ENCODE peak calls at places on chromosomes 2 and 18, in four cellular contexts. A, Q, X and M are unnamed samples.

GRCh38 chr2:121587131-121587530 is 56.5 kb downstream of the RNU4ATAC start:
- DNase-seq in X (no peak), Q (no peak), A (no peak), M (no peak)

GRCh38 chr2:24304098-24304497 is 56.2 kb downstream of the ITSN2 start:
- DNase-seq in Q (peak), A (peak), X (peak), M (peak)

GRCh38 chr2:149826471-149827125 is 239.0 kb upstream of the MMADHC start:
- DNase-seq in Q (no peak), A (peak), X (no peak), M (no peak)

GRCh38 chr2:236702693-236703092 is 133.1 kb downstream of the ACKR3 start:
- DNase-seq in Q (no peak), X (peak), A (no peak), M (no peak)

GRCh38 chr18:32777049-32777448 is 4.2 kb upstream of the KLHL14 start:
- DNase-seq in Q (peak), X (no peak), A (peak), M (no peak)

GRCh38 chr2:176545627-176546026 is 276.4 kb downstream of the MTX2 start:
- DNase-seq in Q (no peak), X (no peak), A (no peak), M (no peak)

GRCh38 chr18:32930695-32931301 is 158.0 kb upstream of the KLHL14 start:
- DNase-seq in X (no peak), A (peak), Q (peak), M (no peak)

GRCh38 chr2:42048318-42049251 is 764 bp downstream of the PKDCC start:
- DNase-seq in A (peak), X (no peak), Q (peak), M (no peak)

GRCh38 chr2:105294046-105294445 is 35.5 kb downstream of the TGFBRAP1 start:
- DNase-seq in X (no peak), A (no peak), Q (no peak), M (no peak)

GRCh38 chr2:8059255-8059654 is 622.6 kb upstream of the ID2 start:
- DNase-seq in A (no peak), X (no peak), Q (no peak), M (no peak)

GRCh38 chr2:71129114-71129890 is 727 bp downstream of the MCEE start:
- DNase-seq in X (no peak), Q (no peak), A (no peak), M (no peak)

GRCh38 chr2:167702227-167702626 is 545.2 kb downstream of the STK39 start:
- DNase-seq in Q (no peak), X (no peak), A (no peak), M (no peak)

GRCh38 chr2:197575987-197576386 is 60.1 kb downstream of the MOB4 start:
- DNase-seq in Q (no peak), X (no peak), A (peak), M (peak)

GRCh38 chr2:62347563-62348270 is 151.8 kb downstream of the B3GNT2 start:
- DNase-seq in Q (no peak), X (no peak), A (no peak), M (no peak)

GRCh38 chr2:233481368-233482142 is 85.0 kb downstream of the USP40 start:
- DNase-seq in Q (no peak), X (no peak), A (no peak), M (no peak)

GRCh38 chr2:49044680-49045079 is 109.6 kb downstream of the FSHR start:
- DNase-seq in A (no peak), Q (peak), X (no peak), M (no peak)

GRCh38 chr2:66134113-66134730 is 300.7 kb upstream of the MEIS1 start:
- DNase-seq in Q (no peak), A (no peak), X (no peak), M (no peak)

GRCh38 chr18:77403969-77404535 is 154.4 kb downstream of the GALR1 start:
- DNase-seq in Q (no peak), X (no peak), A (no peak), M (no peak)

GRCh38 chr18:77405096-77405495 is 155.4 kb downstream of the GALR1 start:
- DNase-seq in A (peak), Q (no peak), X (no peak), M (no peak)

GRCh38 chr18:77407733-77408132 is 158.1 kb downstream of the GALR1 start:
- DNase-seq in Q (no peak), A (no peak), X (no peak), M (no peak)
- H3K4me3 ChIP-seq in Q (no peak), A (no peak), X (no peak), M (no peak)

GRCh38 chr2:218010116-218010837 is 7.5 kb upstream of the TNS1 start:
- DNase-seq in X (peak), A (peak), Q (peak), M (no peak)

GRCh38 chr2:218008060-218009040 is 5.6 kb upstream of the TNS1 start:
- DNase-seq in A (peak), X (no peak), Q (no peak), M (no peak)

GRCh38 chr2:218011641-218012040 is 8.8 kb upstream of the TNS1 start:
- DNase-seq in A (no peak), Q (no peak), X (no peak), M (no peak)

GRCh38 chr2:218010838-218011616 is 8.2 kb upstream of the TNS1 start:
- DNase-seq in A (no peak), Q (no peak), X (no peak), M (no peak)

GRCh38 chr2:218009191-218010114 is 6.7 kb upstream of the TNS1 start:
- DNase-seq in A (no peak), X (no peak), Q (no peak), M (no peak)
- H3K4me3 ChIP-seq in A (peak), X (peak), Q (peak), M (peak)

GRCh38 chr18:44793685-44794084 is 113.0 kb downstream of the SETBP1 start:
- DNase-seq in X (no peak), Q (no peak), A (no peak), M (no peak)
- H3K4me3 ChIP-seq in X (no peak), Q (no peak), A (no peak), M (no peak)

DNA sequence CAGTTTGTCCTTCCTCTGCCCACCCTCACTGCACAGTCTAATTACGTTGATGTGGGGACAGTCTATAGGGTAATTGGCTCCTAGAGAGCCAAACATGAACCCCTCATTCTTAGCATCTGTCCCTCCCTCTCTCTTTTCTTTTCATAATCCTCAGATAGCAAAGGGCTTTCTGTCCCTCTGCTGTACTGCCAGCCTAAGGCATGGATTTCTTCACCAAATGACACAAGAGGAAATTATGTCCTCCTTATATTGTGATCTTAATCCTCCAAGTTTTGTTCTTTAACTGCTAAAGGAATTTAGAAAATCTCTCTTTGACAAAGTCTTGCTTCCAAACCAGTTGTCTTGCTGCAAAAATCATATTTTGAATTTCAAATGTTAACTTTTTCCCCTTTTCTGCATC is 18.5 kb downstream of the ANTXR1 start:
- DNase-seq in X (no peak), Q (no peak), A (no peak), M (no peak)
- H3K4me3 ChIP-seq in X (no peak), Q (no peak), A (no peak), M (no peak)

GRCh38 chr2:190063624-190064023 is 1.1 kb upstream of the MSTN start:
- DNase-seq in Q (no peak), X (no peak), A (no peak), M (no peak)

GRCh38 chr2:190060019-190060418 is 2.5 kb downstream of the MSTN start:
- DNase-seq in X (no peak), A (no peak), Q (no peak), M (no peak)

GRCh38 chr2:190060626-190061025 is 1.9 kb downstream of the MSTN start:
- DNase-seq in Q (no peak), A (no peak), X (no peak), M (no peak)

GRCh38 chr2:190062617-190063016 is at the start of gene MSTN:
- DNase-seq in X (no peak), A (no peak), Q (no peak), M (no peak)

GRCh38 chr2:190062053-190062452 is 476 bp downstream of the MSTN start:
- DNase-seq in A (peak), X (no peak), Q (no peak), M (no peak)
- H3K4me3 ChIP-seq in A (no peak), X (no peak), Q (no peak), M (peak)

GRCh38 chr18:63237911-63238710 is 81.5 kb downstream of the BCL2 start:
- DNase-seq in Q (peak), A (peak), X (no peak), M (peak)

GRCh38 chr18:63236417-63236816 is 83.2 kb downstream of the BCL2 start:
- DNase-seq in X (peak), Q (no peak), A (no peak), M (no peak)

GRCh38 chr18:63236990-63237389 is 82.6 kb downstream of the BCL2 start:
- DNase-seq in Q (no peak), A (peak), X (peak), M (no peak)

GRCh38 chr18:63238711-63239110 is 80.9 kb downstream of the BCL2 start:
- DNase-seq in A (no peak), Q (no peak), X (no peak), M (no peak)

DNA sequence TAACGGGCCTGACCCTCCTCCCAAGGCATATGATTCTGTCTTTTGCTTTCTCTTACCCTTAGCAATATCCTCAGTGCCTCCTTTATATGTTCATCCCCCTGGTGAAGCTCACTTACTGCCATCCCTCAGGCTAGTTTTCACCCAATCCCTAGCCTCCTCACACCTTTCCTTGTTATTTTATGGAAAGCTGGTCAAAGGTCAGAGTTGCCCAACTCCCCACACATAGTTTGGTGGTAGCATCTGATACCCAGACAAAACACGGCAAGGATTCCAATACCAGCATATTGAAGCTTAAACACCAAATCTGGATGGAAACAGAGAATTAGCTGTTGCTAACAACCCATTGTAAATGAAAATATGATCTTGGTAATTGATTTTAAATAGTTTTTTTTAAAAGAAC is 82.1 kb downstream of the BCL2 start:
- DNase-seq in X (no peak), Q (no peak), A (peak), M (peak)
- H3K4me3 ChIP-seq in X (no peak), Q (no peak), A (peak), M (no peak)

DNA sequence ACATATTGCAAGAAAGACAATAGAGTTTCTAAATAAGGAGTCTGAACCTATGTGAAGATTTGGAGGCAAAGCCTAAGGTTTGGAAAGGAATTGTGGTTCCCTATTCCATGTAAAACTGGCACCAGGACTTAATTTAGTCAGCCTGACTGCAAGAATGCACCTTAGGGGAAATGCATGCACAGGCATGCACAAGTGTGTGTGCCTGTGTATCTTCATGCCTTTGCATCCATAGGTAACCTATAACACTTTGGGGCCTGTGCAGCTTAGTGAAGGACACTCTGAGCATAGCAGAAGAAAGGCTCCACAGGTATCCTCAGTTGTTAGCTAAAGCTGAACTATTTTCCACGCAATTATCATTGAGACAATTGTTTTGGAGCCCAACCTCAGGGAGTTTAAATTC is 73.4 kb downstream of the RPRM start:
- DNase-seq in X (no peak), A (no peak), Q (no peak), M (no peak)
- H3K4me3 ChIP-seq in X (no peak), A (no peak), Q (no peak), M (no peak)

GRCh38 chr2:199470672-199471442 is 13.1 kb upstream of the SATB2 start:
- DNase-seq in X (no peak), A (no peak), Q (no peak), M (no peak)

GRCh38 chr2:199468561-199469513 is 11.1 kb upstream of the SATB2 start:
- DNase-seq in Q (no peak), A (no peak), X (no peak), M (no peak)

GRCh38 chr2:199470361-199470671 is 12.6 kb upstream of the SATB2 start:
- DNase-seq in X (no peak), Q (no peak), A (no peak), M (no peak)

GRCh38 chr2:199471443-199472057 is 13.8 kb upstream of the SATB2 start:
- DNase-seq in A (peak), X (no peak), Q (peak), M (peak)

GRCh38 chr2:199469514-199470360 is 12.0 kb upstream of the SATB2 start:
- DNase-seq in Q (no peak), A (no peak), X (no peak), M (no peak)
- H3K4me3 ChIP-seq in Q (no peak), A (no peak), X (peak), M (no peak)

GRCh38 chr18:77054606-77055428 is 77.8 kb downstream of the MBP start:
- DNase-seq in X (peak), Q (peak), A (peak), M (peak)
- H3K4me3 ChIP-seq in X (no peak), Q (no peak), A (no peak), M (no peak)